ENCODE peak calls at places on chromosomes 12 and 14, in four cellular contexts. A, I, M and Q are unnamed samples.
A peak's percentile ranks its signal among the peaks of the same experiment; 100 is the strongest.

GRCh38 chr12:50220357-50221061 is 53.3 kb upstream of the CERS5 start:
- DNase-seq in I (no peak), M (no peak), A (no peak), Q (peak; percentile 15)

GRCh38 chr14:29810657-29811056 is 117.0 kb downstream of the PRKD1 start:
- DNase-seq in A (no peak), I (no peak), M (peak; percentile 84), Q (no peak)

GRCh38 chr14:77153802-77154201 is 12.2 kb upstream of the ZDHHC22 start:
- DNase-seq in A (no peak), M (no peak), I (no peak), Q (no peak)

GRCh38 chr14:64983439-64984310 is 3.0 kb upstream of the FNTB start:
- DNase-seq in A (no peak), I (no peak), M (peak; percentile 33), Q (peak; percentile 54)

GRCh38 chr12:45284096-45284901 is 68.4 kb downstream of the ANO6 start:
- DNase-seq in M (peak; percentile 23), I (no peak), A (no peak), Q (no peak)

GRCh38 chr12:80196419-80196818 is 97.1 kb downstream of the OTOGL start:
- DNase-seq in M (no peak), I (no peak), A (no peak), Q (no peak)

GRCh38 chr14:36238666-36239363 is 62.3 kb upstream of the PTCSC3 start:
- DNase-seq in A (no peak), I (no peak), M (no peak), Q (no peak)

GRCh38 chr14:89303452-89304435 is 113.3 kb downstream of the FOXN3 start:
- DNase-seq in A (peak; percentile 34), M (peak; percentile 36), I (no peak), Q (peak; percentile 25)

GRCh38 chr14:60649815-60650381 is 621 bp upstream of the SIX1 start:
- DNase-seq in I (no peak), M (no peak), A (no peak), Q (no peak)

GRCh38 chr12:132314516-132315233 is 14.7 kb downstream of the GALNT9 start:
- DNase-seq in I (no peak), A (no peak), M (no peak), Q (no peak)

GRCh38 chr14:80200093-80200492 is 11.2 kb downstream of the DIO2 start:
- DNase-seq in M (no peak), A (no peak), I (no peak), Q (no peak)

GRCh38 chr12:81176796-81177195 is 98.9 kb downstream of the ACSS3 start:
- DNase-seq in I (no peak), A (no peak), M (no peak), Q (no peak)

GRCh38 chr14:51022769-51023168 is 72.1 kb downstream of the TRIM9 start:
- DNase-seq in I (no peak), M (no peak), A (peak; percentile 37), Q (peak; percentile 42)

GRCh38 chr14:41022932-41023331 is 583.7 kb upstream of the LRFN5 start:
- DNase-seq in M (no peak), I (no peak), A (no peak), Q (no peak)

GRCh38 chr12:52529846-52530245 is 9.7 kb upstream of the KRT5 start:
- DNase-seq in I (no peak), M (no peak), A (no peak), Q (no peak)

GRCh38 chr12:41052441-41052840 is 135.7 kb upstream of the PDZRN4 start:
- DNase-seq in A (no peak), M (no peak), I (no peak), Q (no peak)

GRCh38 chr12:12883369-12884001 is 7.9 kb upstream of the GPRC5A start:
- DNase-seq in A (no peak), M (no peak), I (no peak), Q (no peak)

GRCh38 chr12:108266131-108266530 is 73.0 kb downstream of the CMKLR1 start:
- DNase-seq in M (no peak), A (no peak), I (no peak), Q (no peak)

GRCh38 chr12:28051516-28052456 is 79.3 kb upstream of the PTHLH start:
- DNase-seq in I (no peak), A (no peak), M (no peak), Q (no peak)

GRCh38 chr14:63875311-63875710 is 22.5 kb downstream of the SYNE2 start:
- DNase-seq in M (no peak), I (no peak), A (no peak), Q (no peak)

GRCh38 chr14:100541621-100542560 is 45.3 kb downstream of the BEGAIN start:
- DNase-seq in I (no peak), A (no peak), M (no peak), Q (no peak)

GRCh38 chr14:36173161-36173560 is 3.4 kb downstream of the PTCSC3 start:
- DNase-seq in A (no peak), I (no peak), M (no peak), Q (no peak)

GRCh38 chr14:73173092-73173735 is 36.9 kb downstream of the PSEN1 start:
- DNase-seq in A (no peak), I (no peak), M (peak; percentile 31), Q (no peak)

GRCh38 chr14:55586411-55586810 is 6.4 kb downstream of the KTN1 start:
- DNase-seq in I (no peak), M (no peak), A (no peak), Q (no peak)

GRCh38 chr12:3035171-3035570 is 42.0 kb upstream of the TSPAN9 start:
- DNase-seq in M (no peak), I (no peak), A (no peak), Q (no peak)

GRCh38 chr14:60506985-60507829 is 1.7 kb upstream of the SIX6 start:
- DNase-seq in A (no peak), I (no peak), M (no peak), Q (no peak)

GRCh38 chr14:22482085-22482694 is 106.8 kb downstream of the DAD1 start:
- DNase-seq in A (no peak), M (no peak), I (no peak), Q (no peak)

GRCh38 chr12:89016970-89017778 is 335.1 kb downstream of the DUSP6 start:
- DNase-seq in I (no peak), M (peak; percentile 75), A (no peak), Q (peak; percentile 71)

GRCh38 chr12:121278450-121279375 is 17.8 kb downstream of the CAMKK2 start:
- DNase-seq in I (no peak), A (no peak), M (no peak), Q (no peak)